ENCODE peak calls at places on chromosomes 5 and 9, in seven cellular contexts. D is neuronal stem cell, X is IMR-90, B is MM.1S, C is GM23248, Y is GM12878, I is endothelial cell of umbilical vein. O is an unnamed sample.

GRCh38 chr9:93582115-93582514 is 5.7 kb downstream of the PHF2 start:
- DNase-seq in C (peak), X (no peak), I (no peak), Y (no peak), B (no peak), D (no peak), O (no peak)

GRCh38 chr5:75734913-75735789 is 17.9 kb upstream of the POC5 start:
- DNase-seq in B (peak), I (no peak), C (peak), X (peak), D (peak), Y (peak), O (peak)

GRCh38 chr5:172113036-172113435 is 75.0 kb downstream of the STK10 start:
- DNase-seq in X (no peak), C (no peak), D (no peak), Y (peak), I (no peak), B (no peak), O (no peak)

GRCh38 chr5:1909346-1909985 is 26.7 kb upstream of the IRX4 start:
- DNase-seq in C (no peak), X (no peak), Y (no peak), I (no peak), D (no peak), B (no peak), O (no peak)

GRCh38 chr9:98538626-98539031 is 170.1 kb downstream of the GABBR2 start:
- DNase-seq in D (no peak), I (no peak), Y (no peak), X (peak), B (no peak), C (peak), O (peak)

GRCh38 chr9:90966475-90967150 is 165.0 kb downstream of the SYK start:
- DNase-seq in X (peak), D (no peak), I (no peak), Y (no peak), B (peak), C (peak), O (peak)

GRCh38 chr9:109414125-109414785 is 83.9 kb downstream of the PTPN3 start:
- DNase-seq in C (no peak), X (no peak), B (peak), I (no peak), Y (no peak), D (no peak), O (no peak)

GRCh38 chr9:3459076-3459475 is 66.7 kb downstream of the RFX3 start:
- DNase-seq in C (no peak), I (no peak), B (no peak), X (no peak), Y (no peak), D (no peak), O (no peak)

GRCh38 chr5:103271570-103272289 is 13.2 kb downstream of the MACIR start:
- DNase-seq in D (no peak), X (peak), Y (no peak), B (peak), I (peak), C (no peak), O (peak)

GRCh38 chr5:102622244-102622643 is 123.4 kb upstream of the SLCO6A1 start:
- DNase-seq in X (no peak), B (no peak), Y (no peak), D (no peak), C (no peak), I (no peak), O (no peak)

GRCh38 chr5:150503977-150504620 is 3.8 kb upstream of the NDST1 start:
- DNase-seq in Y (no peak), I (peak), C (peak), X (no peak), B (no peak), D (no peak), O (no peak)

GRCh38 chr9:95333426-95333825 is 15.9 kb upstream of the FANCC start:
- DNase-seq in I (no peak), Y (no peak), C (no peak), D (no peak), X (no peak), B (no peak), O (no peak)

GRCh38 chr5:50947892-50948683 is 281.7 kb downstream of the PARP8 start:
- DNase-seq in B (peak), X (no peak), I (no peak), C (no peak), Y (no peak), D (no peak), O (no peak)

GRCh38 chr5:152246401-152246800 is 158.7 kb downstream of the NMUR2 start:
- DNase-seq in Y (no peak), D (peak), I (peak), X (peak), B (peak), C (peak), O (peak)

GRCh38 chr5:106875591-106876297 is 795.0 kb downstream of the EFNA5 start:
- DNase-seq in D (no peak), X (peak), Y (no peak), B (peak), C (peak), I (no peak), O (peak)

GRCh38 chr5:129593525-129593924 is 133.4 kb downstream of the ADAMTS19 start:
- DNase-seq in D (no peak), I (no peak), C (no peak), B (peak), Y (no peak), X (no peak), O (no peak)

GRCh38 chr9:71602652-71603051 is 165.7 kb downstream of the CEMIP2 start:
- DNase-seq in X (no peak), C (no peak), D (no peak), Y (no peak), I (no peak), B (peak), O (no peak)

GRCh38 chr9:80555782-80556325 is 984.1 kb downstream of the TLE4 start:
- DNase-seq in I (no peak), Y (no peak), B (no peak), X (peak), D (no peak), C (no peak), O (peak)

GRCh38 chr5:119393746-119394145 is 37.9 kb downstream of the TNFAIP8 start:
- DNase-seq in I (peak), X (peak), Y (no peak), C (peak), B (no peak), D (no peak), O (peak)

GRCh38 chr9:107489144-107489673 is 360 bp downstream of the KLF4 start:
- DNase-seq in B (no peak), X (no peak), D (no peak), C (no peak), I (peak), Y (no peak), O (peak)

GRCh38 chr9:72290311-72290710 is 74.7 kb downstream of the ZFAND5 start:
- DNase-seq in I (no peak), X (no peak), C (no peak), Y (no peak), D (no peak), B (no peak), O (no peak)

GRCh38 chr5:153907170-153907775 is 131.4 kb downstream of the FAM114A2 start:
- DNase-seq in I (no peak), B (no peak), X (no peak), Y (no peak), C (no peak), D (no peak), O (no peak)

GRCh38 chr9:72362680-72363139 is 2.3 kb downstream of the ZFAND5 start:
- DNase-seq in C (peak), B (peak), D (no peak), I (peak), Y (peak), X (peak), O (peak)

GRCh38 chr9:94922098-94922607 is 195.7 kb downstream of the AOPEP start:
- DNase-seq in B (no peak), Y (no peak), C (peak), X (peak), I (peak), D (no peak), O (peak)

GRCh38 chr9:111728617-111729366 is 65.9 kb downstream of the SHOC1 start:
- DNase-seq in X (peak), Y (no peak), C (peak), D (no peak), B (no peak), I (peak), O (peak)

GRCh38 chr9:113542741-113543140 is 79.2 kb downstream of the RGS3 start:
- DNase-seq in C (no peak), Y (no peak), X (no peak), B (no peak), D (no peak), I (no peak), O (no peak)

GRCh38 chr5:177457239-177458121 is 10.9 kb downstream of the PRR7 start:
- DNase-seq in X (peak), D (peak), I (peak), B (peak), C (peak), Y (peak), O (peak)

GRCh38 chr5:138961221-138961620 is 86.1 kb upstream of the LRRTM2 start:
- DNase-seq in C (no peak), X (no peak), B (no peak), Y (no peak), I (no peak), D (no peak), O (no peak)

GRCh38 chr5:74040065-74040551 is 414.1 kb downstream of the ARHGEF28 start:
- DNase-seq in I (no peak), D (no peak), X (peak), Y (no peak), C (peak), B (no peak), O (peak)

GRCh38 chr5:94945656-94946055 is 327.2 kb downstream of the SLF1 start:
- DNase-seq in B (no peak), D (no peak), X (no peak), Y (no peak), I (no peak), C (no peak), O (no peak)

GRCh38 chr5:177364159-177364962 is 6.6 kb downstream of the RGS14 start:
- DNase-seq in C (peak), B (no peak), Y (peak), X (no peak), I (no peak), D (no peak), O (no peak)

GRCh38 chr5:74386571-74387334 is 253.8 kb downstream of the ENC1 start:
- DNase-seq in B (no peak), D (no peak), C (peak), Y (no peak), X (peak), I (no peak), O (peak)

GRCh38 chr5:79297661-79298060 is 61.7 kb downstream of the JMY start:
- DNase-seq in X (peak), D (no peak), C (no peak), B (no peak), I (no peak), Y (no peak), O (peak)

GRCh38 chr5:169548315-169548714 is 35.3 kb upstream of the SPDL1 start:
- DNase-seq in B (no peak), Y (no peak), D (no peak), X (peak), C (peak), I (peak), O (peak)

GRCh38 chr5:53170748-53171349 is 61.3 kb upstream of the MOCS2 start:
- DNase-seq in D (peak), B (peak), I (peak), C (peak), X (peak), Y (no peak), O (peak)

GRCh38 chr5:75558221-75558620 is 46.5 kb downstream of the POLK start:
- DNase-seq in Y (no peak), C (no peak), X (no peak), I (peak), D (no peak), B (no peak), O (no peak)

GRCh38 chr5:172556262-172556661 is 84.8 kb upstream of the NEURL1B start:
- DNase-seq in X (peak), D (no peak), I (no peak), Y (no peak), C (peak), B (no peak), O (no peak)

GRCh38 chr9:136222896-136223266 is 18.0 kb upstream of the LHX3 start:
- DNase-seq in X (no peak), C (no peak), Y (no peak), D (no peak), B (no peak), I (no peak), O (no peak)

GRCh38 chr9:136223871-136224640 is 19.1 kb upstream of the LHX3 start:
- DNase-seq in D (no peak), C (no peak), I (no peak), Y (no peak), B (no peak), X (no peak), O (no peak)

GRCh38 chr9:136225748-136226679 is 19.6 kb downstream of the QSOX2 start:
- DNase-seq in I (peak), X (peak), Y (peak), D (peak), B (peak), C (peak), O (peak)

GRCh38 chr9:136226680-136227410 is 18.8 kb downstream of the QSOX2 start:
- DNase-seq in X (no peak), C (no peak), I (no peak), Y (no peak), B (no peak), D (no peak), O (no peak)

DNA sequence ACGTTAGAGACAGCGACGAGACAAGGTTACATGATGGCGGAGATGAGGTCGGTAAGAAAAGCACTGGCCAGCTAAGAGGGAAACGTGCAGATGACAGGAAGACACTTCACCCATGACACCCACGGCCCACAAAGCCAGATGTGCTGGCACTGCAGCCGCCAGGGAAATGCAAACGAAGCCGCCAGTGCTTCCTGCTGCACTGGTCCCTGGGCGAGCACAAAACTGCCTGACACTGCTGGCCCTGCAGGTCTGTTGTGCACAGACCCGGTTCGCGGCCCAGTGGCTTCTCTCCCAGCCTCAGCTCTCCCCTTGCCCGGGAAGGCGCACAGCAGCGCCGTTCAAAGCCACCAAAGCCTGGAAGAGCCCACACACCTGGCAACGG is 20.3 kb downstream of the QSOX2 start:
- DNase-seq in C (no peak), Y (peak), I (no peak), X (no peak), B (no peak), D (no peak), O (no peak)
- H3K4me2 ChIP-seq in C (no peak), Y (peak), I (no peak), X (no peak), B (no peak), D (no peak), O (no peak)

GRCh38 chr9:34380511-34381315 is 4.0 kb upstream of the MYORG start:
- DNase-seq in D (peak), B (peak), Y (no peak), C (peak), X (peak), I (peak), O (peak)

GRCh38 chr9:34381323-34381722 is 4.6 kb upstream of the MYORG start:
- DNase-seq in D (peak), Y (no peak), X (no peak), C (no peak), B (no peak), I (no peak), O (no peak)

GRCh38 chr9:34378376-34379060 is 1.8 kb upstream of the MYORG start:
- DNase-seq in B (no peak), D (no peak), Y (no peak), I (no peak), C (no peak), X (no peak), O (no peak)

GRCh38 chr9:34379334-34380033 is 2.8 kb upstream of the MYORG start:
- DNase-seq in Y (peak), B (peak), I (peak), D (peak), C (peak), X (peak), O (peak)

DNA sequence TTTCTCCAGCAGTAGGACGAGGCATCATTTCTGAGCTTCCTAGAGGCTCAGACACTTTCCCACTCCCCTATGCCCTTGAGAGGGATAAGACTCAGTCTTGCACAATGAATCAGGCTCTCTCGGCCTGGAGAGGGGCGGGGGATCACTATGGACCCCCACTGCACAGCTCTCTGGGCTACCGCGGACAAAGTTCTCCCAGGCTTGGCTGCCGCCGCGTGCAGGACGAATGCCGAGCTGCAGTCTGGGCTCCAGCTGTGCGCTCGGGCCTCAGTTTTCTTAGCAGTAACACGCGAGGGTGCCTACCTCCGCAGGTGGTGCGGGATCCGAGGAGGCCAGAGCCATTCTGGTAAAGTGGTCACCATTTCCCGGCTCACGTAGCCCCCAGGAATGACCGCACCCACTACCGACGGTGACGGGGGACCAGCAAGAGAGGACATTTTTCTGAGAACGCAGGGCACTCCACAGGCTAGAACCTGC is 3.4 kb upstream of the MYORG start:
- DNase-seq in I (no peak), D (peak), C (no peak), X (no peak), Y (no peak), B (peak), O (no peak)
- H3K9ac ChIP-seq in I (no peak), D (peak), C (no peak), X (peak), Y (no peak), B (no peak), O (no peak)

GRCh38 chr5:124700930-124701458 is 45.4 kb downstream of the ZNF608 start:
- DNase-seq in B (no peak), C (no peak), I (no peak), D (no peak), X (no peak), Y (no peak), O (no peak)
- H3K4me2 ChIP-seq in B (no peak), C (no peak), I (no peak), D (no peak), X (no peak), Y (no peak), O (no peak)

GRCh38 chr9:89477395-89477794 is 20.5 kb downstream of the SEMA4D start:
- DNase-seq in Y (no peak), B (no peak), C (no peak), I (no peak), D (no peak), X (no peak), O (no peak)

GRCh38 chr9:89474939-89475338 is 23.0 kb downstream of the SEMA4D start:
- DNase-seq in X (no peak), D (no peak), Y (no peak), B (no peak), I (no peak), C (no peak), O (no peak)

GRCh38 chr9:89477811-89478583 is 19.9 kb downstream of the SEMA4D start:
- DNase-seq in I (peak), D (no peak), C (no peak), B (no peak), X (peak), Y (no peak), O (peak)

GRCh38 chr9:89476546-89476945 is 21.4 kb downstream of the SEMA4D start:
- DNase-seq in D (no peak), C (no peak), I (no peak), B (no peak), X (no peak), Y (no peak), O (no peak)

DNA sequence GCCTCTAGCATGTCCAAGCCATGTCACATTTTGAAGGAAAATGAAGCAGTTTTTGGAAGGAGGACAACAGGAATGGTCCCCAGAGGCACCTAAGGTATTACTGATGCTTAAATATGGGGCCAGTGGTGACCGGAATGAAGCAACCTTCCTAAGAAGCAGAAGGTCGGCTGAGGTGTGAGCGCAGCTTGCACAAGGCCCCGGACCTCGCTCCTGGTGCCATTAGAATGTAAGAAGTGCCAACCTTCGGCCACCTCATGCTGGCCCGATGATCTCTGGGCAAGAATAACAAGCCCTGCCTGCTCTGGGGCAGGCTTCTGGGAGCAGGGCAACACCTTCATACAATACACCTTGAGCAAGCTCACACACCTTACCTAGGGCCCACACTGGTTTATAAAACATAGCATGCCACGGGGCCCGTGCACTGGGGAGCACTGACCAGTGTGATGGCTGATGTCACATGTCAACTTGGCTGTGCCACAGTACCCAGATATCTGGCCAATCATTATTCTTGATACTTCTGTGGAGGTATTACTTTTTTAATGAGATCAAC is 21.9 kb downstream of the SEMA4D start:
- DNase-seq in D (no peak), Y (no peak), X (no peak), C (no peak), I (no peak), B (no peak), O (no peak)
- H3K9ac ChIP-seq in D (no peak), Y (no peak), X (no peak), C (no peak), I (no peak), B (no peak), O (no peak)

GRCh38 chr5:116658830-116659229 is 84.2 kb upstream of the SEMA6A start:
- DNase-seq in I (no peak), X (no peak), D (no peak), Y (no peak), B (no peak), C (no peak), O (no peak)
- H3K4me2 ChIP-seq in I (no peak), X (no peak), D (no peak), Y (no peak), B (no peak), C (no peak), O (no peak)